ENCODE peak calls at places on chromosomes 7 and 10, in eight cellular contexts. One of them, this sample, is unnamed.

GRCh38 chr10:33193057-33193866 is 141.2 kb downstream of the NRP1 start:
- DNase-seq in WTC11: peak
- DNase-seq in A549: peak
- DNase-seq in H1: peak
- DNase-seq in IMR-90: peak
- DNase-seq in HepG2: peak
- DNase-seq in K562: peak
- DNase-seq in GM12878: no peak
- DNase-seq in this sample: peak

GRCh38 chr10:110504111-110504735 is 6.5 kb downstream of the DUSP5 start:
- DNase-seq in WTC11: no peak
- DNase-seq in A549: peak
- DNase-seq in H1: no peak
- DNase-seq in IMR-90: peak
- DNase-seq in HepG2: no peak
- DNase-seq in K562: peak
- DNase-seq in GM12878: peak
- DNase-seq in this sample: no peak

GRCh38 chr10:1331560-1331959 is 275.4 kb downstream of the WDR37 start:
- DNase-seq in WTC11: no peak
- DNase-seq in A549: no peak
- DNase-seq in H1: no peak
- DNase-seq in IMR-90: no peak
- DNase-seq in HepG2: no peak
- DNase-seq in K562: no peak
- DNase-seq in GM12878: no peak
- DNase-seq in this sample: no peak

GRCh38 chr10:70649526-70649925 is 22.8 kb upstream of the ADAMTS14 start:
- DNase-seq in WTC11: no peak
- DNase-seq in A549: peak
- DNase-seq in H1: no peak
- DNase-seq in IMR-90: peak
- DNase-seq in HepG2: no peak
- DNase-seq in K562: peak
- DNase-seq in GM12878: no peak
- DNase-seq in this sample: no peak

GRCh38 chr7:131111081-131111576 is 216.5 kb upstream of the MKLN1 start:
- DNase-seq in WTC11: no peak
- DNase-seq in A549: peak
- DNase-seq in H1: no peak
- DNase-seq in IMR-90: peak
- DNase-seq in HepG2: no peak
- DNase-seq in K562: no peak
- DNase-seq in GM12878: no peak
- DNase-seq in this sample: peak

GRCh38 chr7:38934536-38934935 is 25.5 kb upstream of the VPS41 start:
- DNase-seq in WTC11: no peak
- DNase-seq in A549: no peak
- DNase-seq in H1: no peak
- DNase-seq in IMR-90: no peak
- DNase-seq in HepG2: no peak
- DNase-seq in K562: no peak
- DNase-seq in GM12878: no peak
- DNase-seq in this sample: no peak

GRCh38 chr7:73941836-73942551 is 81.0 kb downstream of the TMEM270 start:
- DNase-seq in WTC11: no peak
- DNase-seq in A549: peak
- DNase-seq in H1: no peak
- DNase-seq in IMR-90: peak
- DNase-seq in HepG2: peak
- DNase-seq in K562: no peak
- DNase-seq in GM12878: no peak
- DNase-seq in this sample: no peak

GRCh38 chr10:111338798-111339197 is 262.0 kb downstream of the ADRA2A start:
- DNase-seq in WTC11: no peak
- DNase-seq in A549: no peak
- DNase-seq in H1: no peak
- DNase-seq in IMR-90: no peak
- DNase-seq in HepG2: no peak
- DNase-seq in K562: no peak
- DNase-seq in GM12878: peak
- DNase-seq in this sample: no peak

GRCh38 chr10:129771576-129772471 is 192.2 kb downstream of the EBF3 start:
- DNase-seq in WTC11: peak
- DNase-seq in A549: no peak
- DNase-seq in H1: peak
- DNase-seq in IMR-90: no peak
- DNase-seq in HepG2: no peak
- DNase-seq in K562: no peak
- DNase-seq in GM12878: no peak
- DNase-seq in this sample: no peak

GRCh38 chr7:159093351-159093971 is 51.2 kb downstream of the VIPR2 start:
- DNase-seq in WTC11: no peak
- DNase-seq in A549: no peak
- DNase-seq in H1: peak
- DNase-seq in IMR-90: no peak
- DNase-seq in HepG2: no peak
- DNase-seq in K562: no peak
- DNase-seq in GM12878: no peak
- DNase-seq in this sample: no peak

GRCh38 chr10:22705534-22705933 is 8.8 kb downstream of the PIP4K2A start:
- DNase-seq in WTC11: no peak
- DNase-seq in A549: no peak
- DNase-seq in H1: no peak
- DNase-seq in IMR-90: no peak
- DNase-seq in HepG2: no peak
- DNase-seq in K562: no peak
- DNase-seq in GM12878: no peak
- DNase-seq in this sample: no peak

GRCh38 chr7:101832681-101833375 is 15.4 kb downstream of the CUX1 start:
- DNase-seq in WTC11: no peak
- DNase-seq in A549: no peak
- DNase-seq in H1: no peak
- DNase-seq in IMR-90: no peak
- DNase-seq in HepG2: no peak
- DNase-seq in K562: no peak
- DNase-seq in GM12878: no peak
- DNase-seq in this sample: no peak

GRCh38 chr7:146002431-146003078 is 114.0 kb upstream of the CNTNAP2 start:
- DNase-seq in WTC11: no peak
- DNase-seq in A549: no peak
- DNase-seq in H1: no peak
- DNase-seq in IMR-90: no peak
- DNase-seq in HepG2: no peak
- DNase-seq in K562: no peak
- DNase-seq in GM12878: peak
- DNase-seq in this sample: no peak

GRCh38 chr10:52967806-52968795 is 195.5 kb upstream of the MBL2 start:
- DNase-seq in WTC11: no peak
- DNase-seq in A549: no peak
- DNase-seq in H1: no peak
- DNase-seq in IMR-90: no peak
- DNase-seq in HepG2: peak
- DNase-seq in K562: no peak
- DNase-seq in GM12878: no peak
- DNase-seq in this sample: no peak

GRCh38 chr10:931326-932318 is at the start of gene LARP4B:
- DNase-seq in WTC11: peak
- DNase-seq in A549: peak
- DNase-seq in H1: peak
- DNase-seq in IMR-90: peak
- DNase-seq in HepG2: peak
- DNase-seq in K562: peak
- DNase-seq in GM12878: peak
- DNase-seq in this sample: peak

GRCh38 chr10:59587756-59588140 is 121.9 kb downstream of the SLC16A9 start:
- DNase-seq in WTC11: no peak
- DNase-seq in A549: no peak
- DNase-seq in H1: no peak
- DNase-seq in IMR-90: no peak
- DNase-seq in HepG2: no peak
- DNase-seq in K562: no peak
- DNase-seq in GM12878: no peak
- DNase-seq in this sample: no peak

GRCh38 chr10:59586407-59586891 is 123.2 kb downstream of the SLC16A9 start:
- DNase-seq in WTC11: no peak
- DNase-seq in A549: no peak
- DNase-seq in H1: no peak
- DNase-seq in IMR-90: no peak
- DNase-seq in HepG2: no peak
- DNase-seq in K562: no peak
- DNase-seq in GM12878: no peak
- DNase-seq in this sample: no peak

GRCh38 chr10:59589721-59590120 is 119.9 kb downstream of the SLC16A9 start:
- DNase-seq in WTC11: no peak
- DNase-seq in A549: no peak
- DNase-seq in H1: no peak
- DNase-seq in IMR-90: no peak
- DNase-seq in HepG2: no peak
- DNase-seq in K562: no peak
- DNase-seq in GM12878: no peak
- DNase-seq in this sample: no peak

GRCh38 chr10:59587083-59587755 is 122.4 kb downstream of the SLC16A9 start:
- DNase-seq in WTC11: no peak
- DNase-seq in A549: no peak
- DNase-seq in H1: no peak
- DNase-seq in IMR-90: no peak
- DNase-seq in HepG2: no peak
- DNase-seq in K562: no peak
- DNase-seq in GM12878: no peak
- DNase-seq in this sample: no peak

DNA sequence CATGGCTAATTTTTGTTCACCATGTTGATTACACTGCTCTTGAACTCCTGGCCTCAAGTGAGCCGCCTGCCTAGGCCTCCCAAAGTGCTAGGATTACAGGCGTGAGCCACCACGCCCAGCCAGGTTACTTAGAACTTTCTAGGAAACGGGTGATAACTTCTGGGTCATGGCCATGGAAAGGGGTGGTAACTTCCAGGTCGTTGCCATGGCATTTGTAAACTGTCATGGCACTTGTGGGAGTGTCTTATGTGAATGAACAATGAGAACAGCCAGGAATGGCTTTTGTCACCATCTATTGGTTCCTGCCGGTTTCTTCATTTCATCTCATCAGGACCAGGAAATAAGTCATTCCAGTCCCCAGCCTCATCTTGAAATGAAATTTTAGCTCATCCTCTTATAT is 120.9 kb downstream of the SLC16A9 start:
- DNase-seq in WTC11: no peak
- DNase-seq in A549: peak
- DNase-seq in H1: no peak
- DNase-seq in IMR-90: no peak
- DNase-seq in HepG2: no peak
- DNase-seq in K562: no peak
- DNase-seq in GM12878: no peak
- DNase-seq in this sample: no peak
- TF ChIP-seq USF2 in WTC11: no peak
- TF ChIP-seq USF2 in A549: no peak
- TF ChIP-seq USF2 in H1: no peak
- TF ChIP-seq USF2 in IMR-90: no peak
- TF ChIP-seq USF2 in HepG2: no peak
- TF ChIP-seq USF2 in K562: no peak
- TF ChIP-seq USF2 in GM12878: no peak
- TF ChIP-seq USF2 in this sample: no peak

DNA sequence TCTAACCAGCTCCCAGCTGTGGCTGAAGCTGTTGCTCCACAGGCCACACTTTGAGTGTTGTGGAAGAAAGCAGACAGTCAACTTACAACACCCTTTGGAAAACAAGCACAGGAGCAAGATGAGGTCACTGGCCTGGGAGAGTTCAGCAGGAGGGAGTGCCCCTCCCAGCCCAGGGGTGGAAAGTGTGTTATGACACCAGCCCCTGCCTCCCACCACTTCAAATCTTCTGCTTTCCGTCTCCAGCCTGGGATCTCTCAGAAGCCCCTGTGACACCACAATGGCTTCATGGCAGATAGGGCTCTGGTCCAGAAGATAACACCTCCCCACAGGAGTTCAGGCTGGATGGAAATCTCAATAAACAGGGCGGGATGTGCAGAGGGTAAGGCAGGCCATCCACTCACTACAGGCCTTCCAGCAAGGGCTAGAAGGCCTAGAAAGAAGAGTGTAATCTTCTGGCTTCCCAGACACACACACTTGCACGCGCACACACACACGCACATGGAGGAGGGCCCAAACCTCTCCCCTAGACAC is 48.7 kb upstream of the ZMIZ1 start:
- DNase-seq in WTC11: no peak
- DNase-seq in A549: no peak
- DNase-seq in H1: no peak
- DNase-seq in IMR-90: peak
- DNase-seq in HepG2: peak
- DNase-seq in K562: peak
- DNase-seq in GM12878: no peak
- DNase-seq in this sample: no peak
- TF ChIP-seq USF2 in WTC11: no peak
- TF ChIP-seq USF2 in A549: no peak
- TF ChIP-seq USF2 in H1: no peak
- TF ChIP-seq USF2 in IMR-90: no peak
- TF ChIP-seq USF2 in HepG2: no peak
- TF ChIP-seq USF2 in K562: no peak
- TF ChIP-seq USF2 in GM12878: no peak
- TF ChIP-seq USF2 in this sample: no peak

DNA sequence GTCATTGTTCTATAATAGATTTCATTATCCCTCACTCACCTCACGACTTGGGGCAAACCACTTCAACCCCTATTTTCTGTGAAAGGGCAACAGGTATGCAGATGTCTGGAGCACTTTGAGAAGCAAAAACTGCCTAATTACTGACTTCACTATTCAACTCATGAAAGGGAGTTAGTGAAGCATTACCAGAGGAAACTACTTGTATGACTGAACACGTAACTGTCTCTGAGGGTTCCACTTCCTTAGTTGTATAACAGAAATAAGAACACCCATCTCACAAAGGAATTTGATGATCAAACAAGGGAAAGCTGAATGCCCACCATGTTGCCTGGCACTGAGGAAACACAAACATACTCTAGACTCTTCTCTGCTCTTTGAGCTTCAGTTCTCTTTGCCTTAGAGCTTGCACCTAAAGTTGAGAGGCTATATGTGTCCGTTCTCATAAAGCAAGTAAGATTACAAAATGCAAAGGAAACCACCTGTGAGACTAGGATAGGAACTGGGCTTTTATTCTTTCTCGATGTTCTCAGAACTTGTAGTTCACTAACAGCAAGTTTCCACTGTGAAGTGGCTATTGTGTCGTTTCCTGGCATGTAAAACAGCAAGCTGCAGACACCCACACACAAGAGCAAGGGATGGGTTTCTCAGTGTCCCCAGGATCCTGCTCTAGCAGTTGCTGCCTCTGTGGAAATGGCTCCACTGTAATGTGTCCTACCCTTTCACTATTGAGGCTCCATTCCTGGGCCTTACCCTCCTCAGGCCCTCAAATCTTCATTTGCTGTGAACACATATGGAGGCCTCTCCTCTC is 2.6 kb downstream of the TMEM243 start:
- DNase-seq in WTC11: no peak
- DNase-seq in A549: no peak
- DNase-seq in H1: no peak
- DNase-seq in IMR-90: no peak
- DNase-seq in HepG2: no peak
- DNase-seq in K562: no peak
- DNase-seq in GM12878: peak
- DNase-seq in this sample: no peak
- TF ChIP-seq USF2 in WTC11: no peak
- TF ChIP-seq USF2 in A549: no peak
- TF ChIP-seq USF2 in H1: no peak
- TF ChIP-seq USF2 in IMR-90: no peak
- TF ChIP-seq USF2 in HepG2: no peak
- TF ChIP-seq USF2 in K562: no peak
- TF ChIP-seq USF2 in GM12878: no peak
- TF ChIP-seq USF2 in this sample: no peak

GRCh38 chr7:143519411-143520131 is 41.9 kb downstream of the TAS2R41 start:
- DNase-seq in WTC11: no peak
- DNase-seq in A549: peak
- DNase-seq in H1: no peak
- DNase-seq in IMR-90: peak
- DNase-seq in HepG2: no peak
- DNase-seq in K562: no peak
- DNase-seq in GM12878: no peak
- DNase-seq in this sample: no peak
- TF ChIP-seq USF2 in WTC11: no peak
- TF ChIP-seq USF2 in A549: no peak
- TF ChIP-seq USF2 in H1: no peak
- TF ChIP-seq USF2 in IMR-90: no peak
- TF ChIP-seq USF2 in HepG2: no peak
- TF ChIP-seq USF2 in K562: no peak
- TF ChIP-seq USF2 in GM12878: no peak
- TF ChIP-seq USF2 in this sample: no peak